ENCODE peak calls at places on chromosomes 5 and 9, in seven cellular contexts. One of them, this sample, is unnamed. For H3K36me3 and H3K9me3, the result is how much of the 10 kb centered on the place peaks cover.

GRCh38 chr5:83281658-83282057 is 189.9 kb upstream of the VCAN start:
- DNase-seq in PC-9: no peak
- DNase-seq in hepatocyte: no peak
- DNase-seq in cardiac muscle cell: no peak
- DNase-seq in transverse colon: no peak
- DNase-seq in heart right ventricle: no peak
- DNase-seq in psoas muscle: no peak
- DNase-seq in this sample: no peak

GRCh38 chr9:136858844-136859757 is 7.0 kb downstream of the MAMDC4 start:
- DNase-seq in heart right ventricle: peak
- DNase-seq in cardiac muscle cell: peak
- DNase-seq in PC-9: peak
- DNase-seq in psoas muscle: peak
- DNase-seq in transverse colon: peak
- DNase-seq in hepatocyte: peak
- DNase-seq in this sample: peak

GRCh38 chr9:83056180-83056579 is 6.8 kb downstream of the RASEF start:
- DNase-seq in heart right ventricle: no peak
- DNase-seq in PC-9: no peak
- DNase-seq in psoas muscle: no peak
- DNase-seq in cardiac muscle cell: no peak
- DNase-seq in hepatocyte: peak
- DNase-seq in transverse colon: no peak
- DNase-seq in this sample: no peak

GRCh38 chr9:109110326-109111014 is 9.3 kb downstream of the TMEM245 start:
- DNase-seq in hepatocyte: no peak
- DNase-seq in psoas muscle: no peak
- DNase-seq in cardiac muscle cell: peak
- DNase-seq in transverse colon: no peak
- DNase-seq in heart right ventricle: no peak
- DNase-seq in PC-9: no peak
- DNase-seq in this sample: no peak

GRCh38 chr9:134376386-134377142 is 50.3 kb downstream of the RXRA start:
- DNase-seq in PC-9: no peak
- DNase-seq in hepatocyte: no peak
- DNase-seq in transverse colon: no peak
- DNase-seq in heart right ventricle: peak
- DNase-seq in psoas muscle: peak
- DNase-seq in cardiac muscle cell: no peak
- DNase-seq in this sample: no peak

GRCh38 chr5:1558945-1559344 is 35.2 kb upstream of the LPCAT1 start:
- DNase-seq in hepatocyte: no peak
- DNase-seq in transverse colon: no peak
- DNase-seq in heart right ventricle: no peak
- DNase-seq in cardiac muscle cell: no peak
- DNase-seq in psoas muscle: no peak
- DNase-seq in PC-9: no peak
- DNase-seq in this sample: no peak

GRCh38 chr9:116859763-116860162 is 172.7 kb downstream of the TRIM32 start:
- DNase-seq in psoas muscle: no peak
- DNase-seq in cardiac muscle cell: no peak
- DNase-seq in heart right ventricle: no peak
- DNase-seq in PC-9: no peak
- DNase-seq in hepatocyte: peak
- DNase-seq in transverse colon: no peak
- DNase-seq in this sample: no peak

GRCh38 chr5:178418471-178419010 is 171.7 kb downstream of the COL23A1 start:
- DNase-seq in psoas muscle: no peak
- DNase-seq in PC-9: no peak
- DNase-seq in heart right ventricle: no peak
- DNase-seq in hepatocyte: no peak
- DNase-seq in cardiac muscle cell: no peak
- DNase-seq in transverse colon: no peak
- DNase-seq in this sample: no peak

GRCh38 chr5:111517853-111518501 is 5.6 kb upstream of the STARD4 start:
- DNase-seq in psoas muscle: no peak
- DNase-seq in cardiac muscle cell: no peak
- DNase-seq in heart right ventricle: no peak
- DNase-seq in hepatocyte: no peak
- DNase-seq in transverse colon: no peak
- DNase-seq in PC-9: no peak
- DNase-seq in this sample: no peak

GRCh38 chr9:116155700-116156045 is 2.1 kb downstream of the PAPPA start:
- DNase-seq in cardiac muscle cell: peak
- DNase-seq in psoas muscle: no peak
- DNase-seq in PC-9: no peak
- DNase-seq in hepatocyte: peak
- DNase-seq in heart right ventricle: no peak
- DNase-seq in transverse colon: no peak
- DNase-seq in this sample: no peak

GRCh38 chr9:14221558-14221957 is 92.4 kb downstream of the NFIB start:
- DNase-seq in transverse colon: no peak
- DNase-seq in psoas muscle: no peak
- DNase-seq in PC-9: peak
- DNase-seq in cardiac muscle cell: peak
- DNase-seq in hepatocyte: no peak
- DNase-seq in heart right ventricle: no peak
- DNase-seq in this sample: no peak

GRCh38 chr5:142922223-142922952 is 152.2 kb downstream of the ARHGAP26 start:
- DNase-seq in hepatocyte: peak
- DNase-seq in cardiac muscle cell: peak
- DNase-seq in transverse colon: no peak
- DNase-seq in psoas muscle: no peak
- DNase-seq in heart right ventricle: no peak
- DNase-seq in PC-9: no peak
- DNase-seq in this sample: no peak

GRCh38 chr5:113771483-113771882 is 258.0 kb downstream of the YTHDC2 start:
- DNase-seq in psoas muscle: no peak
- DNase-seq in heart right ventricle: no peak
- DNase-seq in PC-9: no peak
- DNase-seq in transverse colon: no peak
- DNase-seq in cardiac muscle cell: no peak
- DNase-seq in hepatocyte: no peak
- DNase-seq in this sample: no peak

GRCh38 chr9:111974092-111974681 is 77.6 kb downstream of the UGCG start:
- DNase-seq in PC-9: peak
- DNase-seq in transverse colon: no peak
- DNase-seq in psoas muscle: no peak
- DNase-seq in heart right ventricle: no peak
- DNase-seq in cardiac muscle cell: peak
- DNase-seq in hepatocyte: peak
- DNase-seq in this sample: no peak

GRCh38 chr5:66136053-66136452 is 8.0 kb upstream of the SREK1 start:
- DNase-seq in heart right ventricle: no peak
- DNase-seq in transverse colon: no peak
- DNase-seq in hepatocyte: no peak
- DNase-seq in psoas muscle: no peak
- DNase-seq in PC-9: no peak
- DNase-seq in cardiac muscle cell: no peak
- DNase-seq in this sample: no peak

GRCh38 chr5:168132186-168132585 is 159.3 kb upstream of the WWC1 start:
- DNase-seq in PC-9: no peak
- DNase-seq in hepatocyte: no peak
- DNase-seq in cardiac muscle cell: peak
- DNase-seq in psoas muscle: no peak
- DNase-seq in heart right ventricle: no peak
- DNase-seq in transverse colon: no peak
- DNase-seq in this sample: no peak

GRCh38 chr5:133234273-133234672 is 182.5 kb downstream of the HSPA4 start:
- DNase-seq in heart right ventricle: no peak
- DNase-seq in psoas muscle: no peak
- DNase-seq in transverse colon: no peak
- DNase-seq in PC-9: no peak
- DNase-seq in cardiac muscle cell: no peak
- DNase-seq in hepatocyte: no peak
- DNase-seq in this sample: no peak
- H3K36me3 ChIP-seq in heart right ventricle: under half
- H3K36me3 ChIP-seq in psoas muscle: under half
- H3K36me3 ChIP-seq in transverse colon: under half
- H3K36me3 ChIP-seq in PC-9: under half
- H3K36me3 ChIP-seq in cardiac muscle cell: under half
- H3K36me3 ChIP-seq in hepatocyte: under half
- H3K36me3 ChIP-seq in this sample: under half

DNA sequence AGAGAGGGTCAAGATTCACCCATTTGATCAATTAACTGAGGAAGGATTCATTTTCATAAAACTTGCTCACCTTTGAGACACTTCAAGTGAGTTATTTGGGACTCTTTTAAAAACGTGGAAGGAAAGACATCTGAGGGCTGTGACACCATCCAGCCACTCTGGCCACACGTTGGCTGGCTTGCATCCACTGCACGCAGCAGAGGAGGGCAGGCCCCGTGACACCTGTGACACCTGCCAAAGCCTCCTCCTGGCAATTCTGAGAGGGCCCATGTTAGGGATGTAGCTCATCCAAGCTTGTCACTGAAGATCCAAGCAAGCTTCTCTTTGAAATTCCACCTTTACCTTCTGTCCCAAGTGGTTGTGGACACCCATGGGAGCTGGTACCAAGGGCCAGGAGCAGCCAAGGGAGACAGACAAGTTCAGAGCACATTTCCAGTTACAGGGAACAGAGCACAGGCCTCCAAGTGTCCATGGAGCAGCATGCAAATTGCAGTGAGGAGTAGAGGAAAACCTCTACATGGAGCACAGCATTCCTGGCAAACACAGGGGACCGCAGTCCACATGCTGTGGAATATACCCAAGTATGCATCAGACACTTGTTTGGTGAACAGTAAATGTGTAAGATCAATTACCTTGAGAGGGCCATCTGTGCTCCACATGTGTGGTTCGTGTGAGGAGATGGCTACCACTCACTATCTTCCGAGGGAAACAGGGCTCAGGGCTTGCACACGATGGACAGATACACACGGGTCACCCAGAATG is 4.7 kb downstream of the PRSS3 start:
- DNase-seq in psoas muscle: no peak
- DNase-seq in cardiac muscle cell: no peak
- DNase-seq in hepatocyte: no peak
- DNase-seq in PC-9: no peak
- DNase-seq in heart right ventricle: no peak
- DNase-seq in transverse colon: no peak
- DNase-seq in this sample: no peak
- TF ChIP-seq CTCF in psoas muscle: no peak
- TF ChIP-seq CTCF in cardiac muscle cell: no peak
- TF ChIP-seq CTCF in hepatocyte: no peak
- TF ChIP-seq CTCF in PC-9: no peak
- TF ChIP-seq CTCF in heart right ventricle: no peak
- TF ChIP-seq CTCF in transverse colon: no peak
- TF ChIP-seq CTCF in this sample: no peak

DNA sequence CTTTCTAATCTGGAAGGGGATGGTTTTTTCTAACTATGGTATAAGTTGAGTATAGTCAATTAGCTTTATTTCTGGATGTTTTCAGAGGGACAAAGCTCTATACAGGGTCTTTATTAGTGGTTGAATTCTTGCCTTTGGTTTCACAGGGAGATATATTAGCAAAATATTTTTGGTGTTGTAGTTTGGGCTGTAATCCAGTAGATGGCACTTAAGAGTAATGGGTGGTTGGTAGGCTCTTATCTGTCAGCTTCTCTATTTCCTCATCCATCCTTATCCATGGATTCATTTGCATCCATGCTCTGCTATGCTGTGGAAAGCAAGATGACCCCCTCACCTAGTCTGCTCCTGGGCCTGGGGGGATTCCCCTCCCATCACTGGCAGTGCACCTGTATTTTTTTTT is 363.6 kb upstream of the CYLC2 start:
- DNase-seq in heart right ventricle: no peak
- DNase-seq in psoas muscle: no peak
- DNase-seq in hepatocyte: no peak
- DNase-seq in cardiac muscle cell: no peak
- DNase-seq in transverse colon: no peak
- DNase-seq in PC-9: no peak
- DNase-seq in this sample: no peak
- H3K9me3 ChIP-seq in heart right ventricle: under half
- H3K9me3 ChIP-seq in psoas muscle: under half
- H3K9me3 ChIP-seq in hepatocyte: under half
- H3K9me3 ChIP-seq in cardiac muscle cell: under half
- H3K9me3 ChIP-seq in transverse colon: under half
- H3K9me3 ChIP-seq in PC-9: under half
- H3K9me3 ChIP-seq in this sample: under half

GRCh38 chr9:121763561-121764370 is 112.3 kb downstream of the DAB2IP start:
- DNase-seq in PC-9: peak
- DNase-seq in hepatocyte: no peak
- DNase-seq in heart right ventricle: no peak
- DNase-seq in cardiac muscle cell: no peak
- DNase-seq in psoas muscle: no peak
- DNase-seq in transverse colon: no peak
- DNase-seq in this sample: no peak
- H3K36me3 ChIP-seq in PC-9: under half
- H3K36me3 ChIP-seq in hepatocyte: under half
- H3K36me3 ChIP-seq in heart right ventricle: under half
- H3K36me3 ChIP-seq in cardiac muscle cell: under half
- H3K36me3 ChIP-seq in psoas muscle: half or more
- H3K36me3 ChIP-seq in transverse colon: under half
- H3K36me3 ChIP-seq in this sample: under half

GRCh38 chr5:72358925-72359324 is 38.8 kb downstream of the PTCD2 start:
- DNase-seq in heart right ventricle: no peak
- DNase-seq in PC-9: no peak
- DNase-seq in cardiac muscle cell: no peak
- DNase-seq in hepatocyte: no peak
- DNase-seq in psoas muscle: no peak
- DNase-seq in transverse colon: no peak
- DNase-seq in this sample: no peak

GRCh38 chr5:72353046-72353445 is 32.9 kb downstream of the PTCD2 start:
- DNase-seq in transverse colon: no peak
- DNase-seq in psoas muscle: no peak
- DNase-seq in heart right ventricle: no peak
- DNase-seq in PC-9: no peak
- DNase-seq in cardiac muscle cell: peak
- DNase-seq in hepatocyte: no peak
- DNase-seq in this sample: no peak

GRCh38 chr5:72356361-72356760 is 36.2 kb downstream of the PTCD2 start:
- DNase-seq in transverse colon: no peak
- DNase-seq in PC-9: no peak
- DNase-seq in cardiac muscle cell: no peak
- DNase-seq in hepatocyte: no peak
- DNase-seq in heart right ventricle: no peak
- DNase-seq in psoas muscle: no peak
- DNase-seq in this sample: no peak

GRCh38 chr5:72355706-72356299 is 35.6 kb downstream of the PTCD2 start:
- DNase-seq in heart right ventricle: no peak
- DNase-seq in cardiac muscle cell: peak
- DNase-seq in psoas muscle: no peak
- DNase-seq in transverse colon: peak
- DNase-seq in hepatocyte: peak
- DNase-seq in PC-9: no peak
- DNase-seq in this sample: peak
- TF ChIP-seq CTCF in heart right ventricle: peak
- TF ChIP-seq CTCF in cardiac muscle cell: peak
- TF ChIP-seq CTCF in psoas muscle: peak
- TF ChIP-seq CTCF in transverse colon: peak
- TF ChIP-seq CTCF in hepatocyte: peak
- TF ChIP-seq CTCF in PC-9: peak
- TF ChIP-seq CTCF in this sample: peak

This sample was measured in BE2C.